ENCODE peak calls at places on chromosome 9, in nine cellular contexts. P is tibial artery; S is M059J; T is hepatocyte; U is NCI-H1092; R is neural crest cell; E is GM19239; O is stromal cell of bone marrow; C is activated naive CD4-positive, alpha-beta T cell. Z is an unnamed sample.

GRCh38 chr9:3028535-3028934 is 184.6 kb upstream of the PUM3 start:
- DNase-seq in P (no peak), S (peak), T (no peak), U (peak), R (no peak), E (no peak), O (no peak), C (no peak), Z (peak)

GRCh38 chr9:115116620-115117284 is 1.2 kb downstream of the TNC start:
- DNase-seq in P (no peak), S (peak), T (no peak), U (no peak), R (no peak), E (no peak), O (no peak), C (no peak), Z (peak)

GRCh38 chr9:129333961-129334743 is 156.1 kb upstream of the IER5L start:
- DNase-seq in P (peak), S (peak), T (peak), U (peak), R (peak), E (no peak), O (peak), C (no peak), Z (peak)

GRCh38 chr9:76799481-76799880 is 35.2 kb downstream of the PCA3 start:
- DNase-seq in P (no peak), S (no peak), T (peak), U (no peak), R (no peak), E (no peak), O (no peak), C (no peak), Z (no peak)

GRCh38 chr9:131733601-131734061 is 6.2 kb downstream of the RAPGEF1 start:
- DNase-seq in P (no peak), S (peak), T (peak), U (no peak), R (no peak), E (no peak), O (peak), C (no peak), Z (peak)

GRCh38 chr9:129445794-129446306 is 175.1 kb downstream of the C9orf50 start:
- DNase-seq in P (no peak), S (no peak), T (no peak), U (no peak), R (no peak), E (no peak), O (no peak), C (no peak), Z (no peak)

GRCh38 chr9:124220551-124221451 is 36.9 kb upstream of the NEK6 start:
- DNase-seq in P (peak), S (peak), T (no peak), U (peak), R (no peak), E (no peak), O (peak), C (no peak), Z (peak)

GRCh38 chr9:126625329-126626116 is 11.8 kb downstream of the LMX1B start:
- DNase-seq in P (no peak), S (no peak), T (no peak), U (no peak), R (no peak), E (no peak), O (no peak), C (no peak), Z (no peak)

GRCh38 chr9:81414836-81415235 is 274.5 kb downstream of the TLE1 start:
- DNase-seq in P (no peak), S (no peak), T (no peak), U (no peak), R (no peak), E (no peak), O (no peak), C (no peak), Z (no peak)

GRCh38 chr9:37283730-37284235 is 138.7 kb upstream of the GRHPR start:
- DNase-seq in P (no peak), S (peak), T (no peak), U (no peak), R (no peak), E (no peak), O (peak), C (no peak), Z (no peak)

GRCh38 chr9:136572003-136572595 is 26.3 kb upstream of the NOTCH1 start:
- DNase-seq in P (no peak), S (peak), T (peak), U (no peak), R (peak), E (no peak), O (no peak), C (no peak), Z (no peak)

GRCh38 chr9:136059851-136060670 is 35.0 kb downstream of the NACC2 start:
- DNase-seq in P (peak), S (peak), T (peak), U (no peak), R (no peak), E (peak), O (peak), C (no peak), Z (peak)

GRCh38 chr9:89863837-89864236 is 259.0 kb downstream of the GADD45G start:
- DNase-seq in P (peak), S (no peak), T (no peak), U (no peak), R (no peak), E (no peak), O (no peak), C (no peak), Z (no peak)

GRCh38 chr9:11931109-11931508 is 762.1 kb upstream of the TYRP1 start:
- DNase-seq in P (no peak), S (no peak), T (no peak), U (no peak), R (no peak), E (no peak), O (peak), C (no peak), Z (peak)

GRCh38 chr9:131524578-131525315 is 6.3 kb downstream of the UCK1 start:
- DNase-seq in P (no peak), S (peak), T (no peak), U (no peak), R (no peak), E (no peak), O (no peak), C (no peak), Z (no peak)

GRCh38 chr9:29999645-30000044 is 2384.8 kb upstream of the ACO1 start:
- DNase-seq in P (no peak), S (no peak), T (peak), U (no peak), R (no peak), E (no peak), O (no peak), C (no peak), Z (no peak)

GRCh38 chr9:2120926-2121689 is 106.0 kb downstream of the SMARCA2 start:
- DNase-seq in P (no peak), S (peak), T (no peak), U (no peak), R (no peak), E (no peak), O (no peak), C (no peak), Z (peak)

GRCh38 chr9:90919883-90920282 is 118.3 kb downstream of the SYK start:
- DNase-seq in P (peak), S (no peak), T (no peak), U (no peak), R (no peak), E (no peak), O (no peak), C (no peak), Z (peak)

GRCh38 chr9:7432989-7433388 is 366.6 kb downstream of the DMAC1 start:
- DNase-seq in P (no peak), S (no peak), T (no peak), U (no peak), R (no peak), E (no peak), O (no peak), C (no peak), Z (peak)

GRCh38 chr9:92968081-92968480 is 20.8 kb downstream of the FGD3 start:
- DNase-seq in P (no peak), S (no peak), T (no peak), U (no peak), R (no peak), E (no peak), O (no peak), C (no peak), Z (no peak)

GRCh38 chr9:108702681-108703080 is 153.1 kb downstream of the ACTL7B start:
- DNase-seq in P (no peak), S (peak), T (no peak), U (no peak), R (no peak), E (no peak), O (no peak), C (no peak), Z (no peak)

GRCh38 chr9:108615152-108615551 is 240.6 kb downstream of the ACTL7B start:
- DNase-seq in P (no peak), S (no peak), T (no peak), U (no peak), R (no peak), E (no peak), O (no peak), C (no peak), Z (no peak)

GRCh38 chr9:89593776-89594427 is 10.9 kb upstream of the GADD45G start:
- DNase-seq in P (no peak), S (peak), T (peak), U (peak), R (peak), E (peak), O (no peak), C (peak), Z (peak)

GRCh38 chr9:71647094-71647591 is 121.2 kb downstream of the CEMIP2 start:
- DNase-seq in P (peak), S (peak), T (peak), U (no peak), R (no peak), E (no peak), O (peak), C (no peak), Z (peak)

GRCh38 chr9:110156902-110157301 is 51.1 kb downstream of the C9orf152 start:
- DNase-seq in P (no peak), S (peak), T (no peak), U (no peak), R (no peak), E (peak), O (peak), C (no peak), Z (no peak)

GRCh38 chr9:76595645-76596044 is 136.7 kb downstream of the GCNT1 start:
- DNase-seq in P (no peak), S (peak), T (no peak), U (no peak), R (no peak), E (no peak), O (no peak), C (no peak), Z (no peak)

GRCh38 chr9:99823392-99824377 is 2.0 kb downstream of the NR4A3 start:
- DNase-seq in P (peak), S (peak), T (peak), U (no peak), R (peak), E (peak), O (peak), C (peak), Z (peak)

Z was measured in MCF 10A.